ENCODE peak calls at places on chromosomes 2 and 18, in four cellular contexts. One of them, this sample, is unnamed.

GRCh38 chr2:168912466-168913170 is 11.5 kb downstream of the G6PC2 start:
- DNase-seq in KG1: no peak
- DNase-seq in H54: no peak
- DNase-seq in activated effector memory CD4-positive, alpha-beta T cell treated with Interleukin-2 at 50 U/mL for 16 hours: no peak
- DNase-seq in this sample: no peak

GRCh38 chr18:25349131-25349925 is 2.6 kb downstream of the ZNF521 start:
- DNase-seq in activated effector memory CD4-positive, alpha-beta T cell treated with Interleukin-2 at 50 U/mL for 16 hours: no peak
- DNase-seq in KG1: no peak
- DNase-seq in H54: no peak
- DNase-seq in this sample: no peak

GRCh38 chr2:64260817-64261216 is 116.6 kb upstream of the PELI1 start:
- DNase-seq in KG1: peak
- DNase-seq in H54: no peak
- DNase-seq in activated effector memory CD4-positive, alpha-beta T cell treated with Interleukin-2 at 50 U/mL for 16 hours: peak
- DNase-seq in this sample: no peak

GRCh38 chr2:21428754-21429153 is 305.0 kb downstream of the TDRD15 start:
- DNase-seq in H54: no peak
- DNase-seq in KG1: no peak
- DNase-seq in activated effector memory CD4-positive, alpha-beta T cell treated with Interleukin-2 at 50 U/mL for 16 hours: no peak
- DNase-seq in this sample: no peak

GRCh38 chr2:218993345-218994315 is at the start of gene CRYBA2:
- DNase-seq in KG1: no peak
- DNase-seq in H54: no peak
- DNase-seq in activated effector memory CD4-positive, alpha-beta T cell treated with Interleukin-2 at 50 U/mL for 16 hours: no peak
- DNase-seq in this sample: no peak

GRCh38 chr2:15363142-15363541 is 198.0 kb downstream of the NBAS start:
- DNase-seq in H54: peak
- DNase-seq in KG1: no peak
- DNase-seq in activated effector memory CD4-positive, alpha-beta T cell treated with Interleukin-2 at 50 U/mL for 16 hours: no peak
- DNase-seq in this sample: no peak

GRCh38 chr2:235191933-235192332 is 240.1 kb downstream of the SH3BP4 start:
- DNase-seq in KG1: no peak
- DNase-seq in activated effector memory CD4-positive, alpha-beta T cell treated with Interleukin-2 at 50 U/mL for 16 hours: no peak
- DNase-seq in H54: no peak
- DNase-seq in this sample: no peak

GRCh38 chr2:57882895-57883515 is 163.6 kb upstream of the VRK2 start:
- DNase-seq in H54: no peak
- DNase-seq in activated effector memory CD4-positive, alpha-beta T cell treated with Interleukin-2 at 50 U/mL for 16 hours: no peak
- DNase-seq in KG1: no peak
- DNase-seq in this sample: no peak

GRCh38 chr2:112085916-112086669 is 31.0 kb downstream of the TMEM87B start:
- DNase-seq in KG1: no peak
- DNase-seq in activated effector memory CD4-positive, alpha-beta T cell treated with Interleukin-2 at 50 U/mL for 16 hours: no peak
- DNase-seq in H54: no peak
- DNase-seq in this sample: no peak

GRCh38 chr2:105179469-105180372 is 61.8 kb upstream of the GPR45 start:
- DNase-seq in KG1: peak
- DNase-seq in activated effector memory CD4-positive, alpha-beta T cell treated with Interleukin-2 at 50 U/mL for 16 hours: no peak
- DNase-seq in H54: peak
- DNase-seq in this sample: no peak

GRCh38 chr2:219281588-219281987 is 2.4 kb downstream of the DNAJB2 start:
- DNase-seq in activated effector memory CD4-positive, alpha-beta T cell treated with Interleukin-2 at 50 U/mL for 16 hours: no peak
- DNase-seq in KG1: no peak
- DNase-seq in H54: no peak
- DNase-seq in this sample: no peak

This sample was measured in T-helper 22 cell.